ENCODE peak calls at places on chromosomes 13 and 19, in nine cellular contexts. One of them, this sample, is unnamed.

GRCh38 chr13:114076329-114076761 is 56.1 kb downstream of the RASA3 start:
- DNase-seq in stomach: no peak
- DNase-seq in A549: no peak
- DNase-seq in tibial nerve: no peak
- DNase-seq in suprapubic skin: peak; percentile 58
- DNase-seq in sigmoid colon: peak; percentile 60
- DNase-seq in upper lobe of left lung: peak; percentile 58
- DNase-seq in K562: no peak
- DNase-seq in SK-N-SH: no peak
- DNase-seq in this sample: no peak

GRCh38 chr19:54561840-54562239 is 11.8 kb upstream of the LILRA2 start:
- DNase-seq in stomach: no peak
- DNase-seq in A549: no peak
- DNase-seq in tibial nerve: no peak
- DNase-seq in suprapubic skin: no peak
- DNase-seq in sigmoid colon: no peak
- DNase-seq in upper lobe of left lung: no peak
- DNase-seq in K562: no peak
- DNase-seq in SK-N-SH: no peak
- DNase-seq in this sample: no peak

GRCh38 chr19:50475101-50475568 is 1.2 kb upstream of the EMC10 start:
- DNase-seq in stomach: no peak
- DNase-seq in A549: no peak
- DNase-seq in tibial nerve: no peak
- DNase-seq in suprapubic skin: no peak
- DNase-seq in sigmoid colon: no peak
- DNase-seq in upper lobe of left lung: no peak
- DNase-seq in K562: no peak
- DNase-seq in SK-N-SH: no peak
- DNase-seq in this sample: no peak

GRCh38 chr13:92716749-92717148 is 509.9 kb upstream of the GPC6 start:
- DNase-seq in stomach: no peak
- DNase-seq in A549: no peak
- DNase-seq in tibial nerve: peak; percentile 5
- DNase-seq in suprapubic skin: no peak
- DNase-seq in sigmoid colon: no peak
- DNase-seq in upper lobe of left lung: no peak
- DNase-seq in K562: no peak
- DNase-seq in SK-N-SH: no peak
- DNase-seq in this sample: no peak

GRCh38 chr19:55136399-55137102 is 12.5 kb downstream of the TNNT1 start:
- DNase-seq in stomach: no peak
- DNase-seq in A549: no peak
- DNase-seq in tibial nerve: no peak
- DNase-seq in suprapubic skin: no peak
- DNase-seq in sigmoid colon: no peak
- DNase-seq in upper lobe of left lung: peak; percentile 59
- DNase-seq in K562: no peak
- DNase-seq in SK-N-SH: peak; percentile 11
- DNase-seq in this sample: no peak

GRCh38 chr19:48623556-48624066 is 4.3 kb downstream of the SPHK2 start:
- DNase-seq in stomach: no peak
- DNase-seq in A549: no peak
- DNase-seq in tibial nerve: no peak
- DNase-seq in suprapubic skin: no peak
- DNase-seq in sigmoid colon: no peak
- DNase-seq in upper lobe of left lung: no peak
- DNase-seq in K562: no peak
- DNase-seq in SK-N-SH: peak; percentile 65
- DNase-seq in this sample: no peak

GRCh38 chr13:72716776-72717175 is 10.7 kb downstream of the MZT1 start:
- DNase-seq in stomach: no peak
- DNase-seq in A549: no peak
- DNase-seq in tibial nerve: no peak
- DNase-seq in suprapubic skin: no peak
- DNase-seq in sigmoid colon: no peak
- DNase-seq in upper lobe of left lung: no peak
- DNase-seq in K562: no peak
- DNase-seq in SK-N-SH: no peak
- DNase-seq in this sample: no peak

GRCh38 chr19:41265376-41266153 is 1.4 kb downstream of the HNRNPUL1 start:
- DNase-seq in stomach: peak; percentile 27
- DNase-seq in A549: peak; percentile 74
- DNase-seq in tibial nerve: no peak
- DNase-seq in suprapubic skin: no peak
- DNase-seq in sigmoid colon: peak; percentile 64
- DNase-seq in upper lobe of left lung: no peak
- DNase-seq in K562: peak; percentile 22
- DNase-seq in SK-N-SH: peak; percentile 27
- DNase-seq in this sample: peak; percentile 24

GRCh38 chr19:48696353-48697010 is 711 bp downstream of the FUT2 start:
- DNase-seq in stomach: peak; percentile 47
- DNase-seq in A549: no peak
- DNase-seq in tibial nerve: no peak
- DNase-seq in suprapubic skin: no peak
- DNase-seq in sigmoid colon: no peak
- DNase-seq in upper lobe of left lung: no peak
- DNase-seq in K562: no peak
- DNase-seq in SK-N-SH: no peak
- DNase-seq in this sample: peak; percentile 41

GRCh38 chr19:50646074-50646807 is 3.0 kb upstream of the C19orf81 start:
- DNase-seq in stomach: no peak
- DNase-seq in A549: peak; percentile 83
- DNase-seq in tibial nerve: no peak
- DNase-seq in suprapubic skin: no peak
- DNase-seq in sigmoid colon: no peak
- DNase-seq in upper lobe of left lung: no peak
- DNase-seq in K562: peak; percentile 55
- DNase-seq in SK-N-SH: no peak
- DNase-seq in this sample: no peak

GRCh38 chr19:4414144-4414799 is 11.8 kb downstream of the CHAF1A start:
- DNase-seq in stomach: no peak
- DNase-seq in A549: no peak
- DNase-seq in tibial nerve: no peak
- DNase-seq in suprapubic skin: no peak
- DNase-seq in sigmoid colon: no peak
- DNase-seq in upper lobe of left lung: no peak
- DNase-seq in K562: no peak
- DNase-seq in SK-N-SH: no peak
- DNase-seq in this sample: no peak

GRCh38 chr19:11577451-11578341 is at the start of gene ACP5:
- DNase-seq in stomach: no peak
- DNase-seq in A549: no peak
- DNase-seq in tibial nerve: no peak
- DNase-seq in suprapubic skin: no peak
- DNase-seq in sigmoid colon: no peak
- DNase-seq in upper lobe of left lung: no peak
- DNase-seq in K562: no peak
- DNase-seq in SK-N-SH: peak; percentile 35
- DNase-seq in this sample: no peak

GRCh38 chr13:61010358-61010757 is 405.3 kb downstream of the PCDH20 start:
- DNase-seq in stomach: no peak
- DNase-seq in A549: no peak
- DNase-seq in tibial nerve: no peak
- DNase-seq in suprapubic skin: no peak
- DNase-seq in sigmoid colon: no peak
- DNase-seq in upper lobe of left lung: no peak
- DNase-seq in K562: no peak
- DNase-seq in SK-N-SH: no peak
- DNase-seq in this sample: no peak

GRCh38 chr19:51565583-51565982 is 5.5 kb upstream of the ZNF175 start:
- DNase-seq in stomach: no peak
- DNase-seq in A549: no peak
- DNase-seq in tibial nerve: no peak
- DNase-seq in suprapubic skin: no peak
- DNase-seq in sigmoid colon: no peak
- DNase-seq in upper lobe of left lung: no peak
- DNase-seq in K562: no peak
- DNase-seq in SK-N-SH: no peak
- DNase-seq in this sample: no peak

GRCh38 chr13:54928071-54928470 is 1899.5 kb downstream of the OLFM4 start:
- DNase-seq in stomach: no peak
- DNase-seq in A549: no peak
- DNase-seq in tibial nerve: no peak
- DNase-seq in suprapubic skin: no peak
- DNase-seq in sigmoid colon: no peak
- DNase-seq in upper lobe of left lung: no peak
- DNase-seq in K562: no peak
- DNase-seq in SK-N-SH: no peak
- DNase-seq in this sample: no peak

GRCh38 chr19:38284422-38284821 is 19.6 kb upstream of the C19orf33 start:
- DNase-seq in stomach: no peak
- DNase-seq in A549: no peak
- DNase-seq in tibial nerve: no peak
- DNase-seq in suprapubic skin: no peak
- DNase-seq in sigmoid colon: no peak
- DNase-seq in upper lobe of left lung: no peak
- DNase-seq in K562: no peak
- DNase-seq in SK-N-SH: no peak
- DNase-seq in this sample: no peak

GRCh38 chr19:45164577-45165335 is 4.0 kb upstream of the NKPD1 start:
- DNase-seq in stomach: peak; percentile 82
- DNase-seq in A549: no peak
- DNase-seq in tibial nerve: no peak
- DNase-seq in suprapubic skin: no peak
- DNase-seq in sigmoid colon: no peak
- DNase-seq in upper lobe of left lung: peak; percentile 85
- DNase-seq in K562: peak; percentile 62
- DNase-seq in SK-N-SH: no peak
- DNase-seq in this sample: peak; percentile 79

GRCh38 chr13:30739646-30740642 is 4.6 kb downstream of the ALOX5AP start:
- DNase-seq in stomach: peak; percentile 27
- DNase-seq in A549: peak; percentile 12
- DNase-seq in tibial nerve: no peak
- DNase-seq in suprapubic skin: no peak
- DNase-seq in sigmoid colon: no peak
- DNase-seq in upper lobe of left lung: no peak
- DNase-seq in K562: no peak
- DNase-seq in SK-N-SH: no peak
- DNase-seq in this sample: no peak
- TF ChIP-seq EP300 in stomach: no peak
- TF ChIP-seq EP300 in A549: no peak
- TF ChIP-seq EP300 in tibial nerve: no peak
- TF ChIP-seq EP300 in suprapubic skin: no peak
- TF ChIP-seq EP300 in sigmoid colon: no peak
- TF ChIP-seq EP300 in upper lobe of left lung: no peak
- TF ChIP-seq EP300 in K562: no peak
- TF ChIP-seq EP300 in SK-N-SH: no peak
- TF ChIP-seq EP300 in this sample: no peak

GRCh38 chr13:51229141-51229540 is 6.9 kb downstream of the FAM124A start:
- DNase-seq in stomach: no peak
- DNase-seq in A549: no peak
- DNase-seq in tibial nerve: no peak
- DNase-seq in suprapubic skin: no peak
- DNase-seq in sigmoid colon: no peak
- DNase-seq in upper lobe of left lung: no peak
- DNase-seq in K562: no peak
- DNase-seq in SK-N-SH: no peak
- DNase-seq in this sample: no peak

GRCh38 chr13:51230473-51231105 is 8.4 kb downstream of the FAM124A start:
- DNase-seq in stomach: peak; percentile 72
- DNase-seq in A549: no peak
- DNase-seq in tibial nerve: peak; percentile 74
- DNase-seq in suprapubic skin: no peak
- DNase-seq in sigmoid colon: peak; percentile 91
- DNase-seq in upper lobe of left lung: no peak
- DNase-seq in K562: no peak
- DNase-seq in SK-N-SH: no peak
- DNase-seq in this sample: peak; percentile 53

GRCh38 chr13:51229731-51230130 is 7.5 kb downstream of the FAM124A start:
- DNase-seq in stomach: no peak
- DNase-seq in A549: no peak
- DNase-seq in tibial nerve: no peak
- DNase-seq in suprapubic skin: no peak
- DNase-seq in sigmoid colon: no peak
- DNase-seq in upper lobe of left lung: no peak
- DNase-seq in K562: no peak
- DNase-seq in SK-N-SH: no peak
- DNase-seq in this sample: no peak

GRCh38 chr13:51233117-51233826 is 11.1 kb downstream of the FAM124A start:
- DNase-seq in stomach: no peak
- DNase-seq in A549: no peak
- DNase-seq in tibial nerve: no peak
- DNase-seq in suprapubic skin: no peak
- DNase-seq in sigmoid colon: no peak
- DNase-seq in upper lobe of left lung: peak; percentile 18
- DNase-seq in K562: no peak
- DNase-seq in SK-N-SH: no peak
- DNase-seq in this sample: no peak

DNA sequence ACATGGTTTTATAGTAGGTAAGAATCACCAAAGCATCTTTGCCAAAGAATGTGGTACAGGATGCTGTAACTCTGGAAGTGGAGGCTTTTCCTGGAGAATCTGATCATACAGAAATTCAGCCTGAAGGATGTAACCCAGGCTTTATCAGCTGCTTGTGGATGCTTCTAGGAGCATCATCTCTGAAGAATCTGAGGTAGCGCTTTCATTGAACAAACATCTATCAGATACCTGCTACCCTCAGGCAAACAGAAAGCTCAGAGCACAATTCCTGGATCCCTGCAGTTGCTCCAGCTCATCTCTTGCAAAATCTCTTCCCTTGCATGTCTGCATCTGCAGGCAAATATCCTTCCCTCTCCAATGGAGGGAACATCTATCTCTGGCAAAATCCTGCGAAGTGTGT is 9.3 kb downstream of the FAM124A start:
- DNase-seq in stomach: no peak
- DNase-seq in A549: no peak
- DNase-seq in tibial nerve: no peak
- DNase-seq in suprapubic skin: no peak
- DNase-seq in sigmoid colon: no peak
- DNase-seq in upper lobe of left lung: no peak
- DNase-seq in K562: no peak
- DNase-seq in SK-N-SH: no peak
- DNase-seq in this sample: no peak
- H3K4me3 ChIP-seq in stomach: no peak overlapping the region
- H3K4me3 ChIP-seq in A549: no peak overlapping the region
- H3K4me3 ChIP-seq in tibial nerve: no peak overlapping the region
- H3K4me3 ChIP-seq in suprapubic skin: no peak overlapping the region
- H3K4me3 ChIP-seq in sigmoid colon: no peak overlapping the region
- H3K4me3 ChIP-seq in upper lobe of left lung: no peak overlapping the region
- H3K4me3 ChIP-seq in K562: no peak overlapping the region
- H3K4me3 ChIP-seq in SK-N-SH: no peak overlapping the region
- H3K4me3 ChIP-seq in this sample: no peak overlapping the region

GRCh38 chr13:49464621-49465325 is 20.7 kb downstream of the SETDB2 start:
- DNase-seq in stomach: no peak
- DNase-seq in A549: no peak
- DNase-seq in tibial nerve: no peak
- DNase-seq in suprapubic skin: no peak
- DNase-seq in sigmoid colon: no peak
- DNase-seq in upper lobe of left lung: no peak
- DNase-seq in K562: no peak
- DNase-seq in SK-N-SH: no peak
- DNase-seq in this sample: no peak
- TF ChIP-seq EP300 in stomach: no peak
- TF ChIP-seq EP300 in A549: no peak
- TF ChIP-seq EP300 in tibial nerve: no peak
- TF ChIP-seq EP300 in suprapubic skin: no peak
- TF ChIP-seq EP300 in sigmoid colon: no peak
- TF ChIP-seq EP300 in upper lobe of left lung: no peak
- TF ChIP-seq EP300 in K562: no peak
- TF ChIP-seq EP300 in SK-N-SH: no peak
- TF ChIP-seq EP300 in this sample: no peak

GRCh38 chr13:39552233-39552632 is 50.8 kb downstream of the LHFPL6 start:
- DNase-seq in stomach: no peak
- DNase-seq in A549: no peak
- DNase-seq in tibial nerve: no peak
- DNase-seq in suprapubic skin: no peak
- DNase-seq in sigmoid colon: no peak
- DNase-seq in upper lobe of left lung: no peak
- DNase-seq in K562: no peak
- DNase-seq in SK-N-SH: no peak
- DNase-seq in this sample: no peak
- H3K4me3 ChIP-seq in stomach: no peak overlapping the region
- H3K4me3 ChIP-seq in A549: no peak overlapping the region
- H3K4me3 ChIP-seq in tibial nerve: no peak overlapping the region
- H3K4me3 ChIP-seq in suprapubic skin: no peak overlapping the region
- H3K4me3 ChIP-seq in sigmoid colon: no peak overlapping the region
- H3K4me3 ChIP-seq in upper lobe of left lung: no peak overlapping the region
- H3K4me3 ChIP-seq in K562: no peak overlapping the region
- H3K4me3 ChIP-seq in SK-N-SH: no peak overlapping the region
- H3K4me3 ChIP-seq in this sample: no peak overlapping the region

This sample was measured in transverse colon.